ENCODE peak calls at places on chromosomes 5 and 9, in five cellular contexts. A, H, U, P and W are unnamed samples.

GRCh38 chr5:29770936-29771335 is 1422.5 kb upstream of the CDH6 start:
- DNase-seq in A (no peak), H (no peak), U (no peak), P (no peak), W (no peak)

GRCh38 chr5:146667633-146668032 is 151.6 kb upstream of the GPR151 start:
- DNase-seq in A (peak), H (peak), U (peak), P (no peak), W (no peak)

GRCh38 chr9:103991698-103992097 is 102.4 kb upstream of the SMC2 start:
- DNase-seq in A (peak), H (no peak), U (peak), P (no peak), W (peak)

GRCh38 chr5:72387985-72388384 is 67.8 kb downstream of the PTCD2 start:
- DNase-seq in A (peak), H (no peak), U (peak), P (no peak), W (no peak)

GRCh38 chr9:116899337-116900006 is 212.4 kb downstream of the TRIM32 start:
- DNase-seq in A (no peak), H (no peak), U (no peak), P (no peak), W (no peak)

GRCh38 chr9:74463825-74464224 is 33.3 kb upstream of the RORB start:
- DNase-seq in A (no peak), H (no peak), U (no peak), P (no peak), W (no peak)

GRCh38 chr9:7467186-7467585 is 332.4 kb downstream of the DMAC1 start:
- DNase-seq in A (no peak), H (no peak), U (no peak), P (no peak), W (no peak)

GRCh38 chr9:134775552-134775951 is 105.1 kb upstream of the FCN2 start:
- DNase-seq in A (no peak), H (peak), U (peak), P (no peak), W (no peak)

GRCh38 chr5:127935398-127935797 is 148.2 kb upstream of the SLC12A2 start:
- DNase-seq in A (no peak), H (peak), U (no peak), P (no peak), W (no peak)

GRCh38 chr5:14958196-14958595 is 86.6 kb upstream of the ANKH start:
- DNase-seq in A (peak), H (no peak), U (no peak), P (no peak), W (no peak)

GRCh38 chr5:169350759-169351240 is 49.9 kb upstream of the SLIT3 start:
- DNase-seq in A (peak), H (peak), U (peak), P (no peak), W (no peak)

GRCh38 chr9:134324359-134325095 is 1.7 kb upstream of the RXRA start:
- DNase-seq in A (peak), H (no peak), U (peak), P (no peak), W (no peak)

GRCh38 chr9:114271556-114272510 is 51.1 kb upstream of the ORM1 start:
- DNase-seq in A (peak), H (no peak), U (no peak), P (peak), W (peak)

GRCh38 chr9:114968710-114969109 is 38.3 kb upstream of the TNFSF8 start:
- DNase-seq in A (peak), H (peak), U (peak), P (no peak), W (peak)

GRCh38 chr5:120014535-120014934 is 385.2 kb downstream of the FAM170A start:
- DNase-seq in A (peak), H (no peak), U (peak), P (no peak), W (no peak)

GRCh38 chr9:92964981-92965758 is 17.8 kb downstream of the FGD3 start:
- DNase-seq in A (no peak), H (no peak), U (no peak), P (no peak), W (peak)

GRCh38 chr9:126049088-126049487 is 277.5 kb upstream of the MVB12B start:
- DNase-seq in A (no peak), H (no peak), U (no peak), P (peak), W (no peak)

GRCh38 chr5:15763754-15764153 is 263.8 kb downstream of the FBXL7 start:
- DNase-seq in A (peak), H (no peak), U (no peak), P (no peak), W (no peak)

GRCh38 chr5:149114403-149115312 is 26.6 kb upstream of the ABLIM3 start:
- DNase-seq in A (peak), H (peak), U (peak), P (peak), W (peak)

GRCh38 chr5:64347308-64347707 is 158.5 kb upstream of the RGS7BP start:
- DNase-seq in A (no peak), H (peak), U (peak), P (no peak), W (no peak)

GRCh38 chr5:141272906-141273305 is 27.7 kb downstream of the PCDHB15 start:
- DNase-seq in A (no peak), H (no peak), U (no peak), P (no peak), W (no peak)

GRCh38 chr5:107705390-107706014 is 34.8 kb upstream of the EFNA5 start:
- DNase-seq in A (peak), H (no peak), U (peak), P (no peak), W (no peak)

GRCh38 chr5:57784106-57784505 is 301.5 kb upstream of the ACTBL2 start:
- DNase-seq in A (peak), H (no peak), U (no peak), P (no peak), W (no peak)

GRCh38 chr5:170565077-170565476 is 61.3 kb downstream of the KCNIP1 start:
- DNase-seq in A (no peak), H (no peak), U (no peak), P (no peak), W (no peak)

GRCh38 chr5:61466017-61466416 is 134.0 kb downstream of the ZSWIM6 start:
- DNase-seq in A (no peak), H (no peak), U (no peak), P (no peak), W (no peak)

GRCh38 chr9:96317335-96317980 is 15.5 kb upstream of the HSD17B3 start:
- DNase-seq in A (peak), H (peak), U (peak), P (peak), W (peak)

DNA sequence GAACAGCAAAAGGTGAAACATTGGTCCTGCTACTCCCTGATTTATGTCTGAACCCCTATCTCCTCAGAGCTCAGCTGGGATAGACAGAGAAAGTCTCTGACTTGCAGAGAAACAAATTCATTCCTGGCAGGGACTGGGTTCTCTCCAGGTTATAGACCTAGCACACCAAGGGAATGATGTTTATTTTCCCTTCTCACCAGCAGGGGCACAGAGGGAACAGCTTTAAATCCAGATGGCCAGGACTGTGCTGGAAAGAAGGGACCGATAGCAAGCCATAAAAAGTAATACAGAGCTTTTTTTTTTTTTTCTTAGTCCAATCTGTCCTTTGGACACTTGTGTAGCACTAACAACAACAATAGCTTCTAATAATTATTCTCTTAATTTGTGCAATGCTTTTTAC is 141.1 kb upstream of the C9orf72 start:
- DNase-seq in A (no peak), H (no peak), U (no peak), P (no peak), W (no peak)
- TF ChIP-seq CTCF in A (no peak), H (no peak), U (peak), P (peak), W (no peak)

GRCh38 chr5:28344803-28345433 is 1306.5 kb upstream of the CDH9 start:
- DNase-seq in A (peak), H (peak), U (peak), P (peak), W (peak)
- TF ChIP-seq CTCF in A (peak), H (peak), U (peak), P (peak), W (no peak)

DNA sequence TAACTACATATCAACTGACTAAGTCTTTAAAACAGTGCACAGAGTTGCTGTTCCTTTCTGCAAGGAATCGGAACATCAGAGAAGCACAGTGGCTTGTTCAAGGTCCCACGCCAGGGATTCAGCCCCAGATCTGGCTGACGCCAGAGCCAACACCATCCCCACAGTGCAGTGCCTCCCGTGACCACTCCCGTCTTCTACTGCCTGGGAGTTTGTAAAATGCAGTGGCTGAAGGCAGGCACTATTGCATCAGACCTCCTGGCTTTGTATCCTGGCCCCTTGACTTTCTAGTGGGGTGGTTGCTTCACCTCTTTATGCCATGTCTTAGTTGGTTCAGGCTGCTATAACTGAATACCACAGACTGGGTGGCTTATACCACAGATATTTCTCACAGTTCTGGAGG is 131.0 kb downstream of the NSG2 start:
- DNase-seq in A (no peak), H (no peak), U (no peak), P (no peak), W (no peak)
- TF ChIP-seq CTCF in A (no peak), H (no peak), U (no peak), P (no peak), W (no peak)

DNA sequence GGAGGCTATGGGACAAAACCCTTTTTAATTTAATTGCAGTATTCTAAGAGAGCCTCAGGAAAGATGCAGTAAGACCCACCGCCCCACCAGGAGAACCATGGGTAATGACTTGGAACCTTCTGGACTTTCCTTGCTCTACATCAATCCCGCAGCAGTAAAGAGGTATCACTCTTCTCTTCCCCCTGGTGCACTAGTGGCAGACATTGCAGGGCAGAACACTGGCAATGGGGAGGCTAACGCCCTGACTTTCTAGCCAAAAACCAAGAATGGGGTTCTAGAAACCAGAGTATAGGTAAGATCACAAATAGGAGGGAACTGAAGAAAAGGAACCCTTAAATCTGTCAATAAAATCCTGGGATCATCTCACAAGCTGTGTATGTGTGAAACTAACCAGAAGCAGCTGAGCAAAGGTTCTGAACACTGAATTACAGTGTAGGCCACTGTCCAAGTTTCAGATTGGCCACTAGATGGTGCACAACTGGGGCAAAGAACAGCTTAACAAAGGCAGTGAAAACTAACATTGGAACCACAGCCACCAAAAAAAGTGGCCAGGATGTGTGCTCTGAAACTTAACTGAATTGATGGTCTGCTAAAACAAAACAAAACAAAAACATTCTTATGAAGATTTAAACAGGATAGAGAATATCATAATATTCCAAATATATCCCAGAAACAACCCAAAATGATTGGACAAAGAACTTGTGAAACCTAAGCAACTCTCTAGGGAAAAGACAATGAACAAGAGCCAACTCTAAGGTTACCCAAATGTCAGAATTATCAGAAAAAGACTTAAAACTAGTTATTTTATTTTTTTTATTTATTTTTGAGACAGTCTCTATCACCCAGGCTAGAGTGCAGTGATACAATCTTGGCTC is 6.6 kb upstream of the FAM151B start:
- DNase-seq in A (peak), H (peak), U (peak), P (peak), W (peak)
- TF ChIP-seq CTCF in A (peak), H (peak), U (peak), P (peak), W (peak)

GRCh38 chr5:9362600-9362999 is 183.3 kb downstream of the SEMA5A start:
- DNase-seq in A (no peak), H (no peak), U (no peak), P (no peak), W (peak)

GRCh38 chr5:9363026-9363793 is 182.7 kb downstream of the SEMA5A start:
- DNase-seq in A (no peak), H (no peak), U (peak), P (no peak), W (peak)

GRCh38 chr5:9365501-9365900 is 180.4 kb downstream of the SEMA5A start:
- DNase-seq in A (no peak), H (no peak), U (no peak), P (no peak), W (no peak)

GRCh38 chr5:9358961-9359686 is 186.8 kb downstream of the SEMA5A start:
- DNase-seq in A (peak), H (no peak), U (peak), P (no peak), W (no peak)

GRCh38 chr5:9361835-9362234 is 184.0 kb downstream of the SEMA5A start:
- DNase-seq in A (peak), H (peak), U (peak), P (peak), W (peak)
- TF ChIP-seq CTCF in A (peak), H (peak), U (peak), P (peak), W (peak)

GRCh38 chr5:20572560-20572959 is 584.6 kb upstream of the CDH18 start:
- DNase-seq in A (peak), H (peak), U (no peak), P (no peak), W (no peak)
- TF ChIP-seq CTCF in A (no peak), H (peak), U (no peak), P (no peak), W (no peak)

GRCh38 chr9:121026260-121026691 is 23.8 kb downstream of the C5 start:
- DNase-seq in A (no peak), H (no peak), U (peak), P (no peak), W (no peak)

GRCh38 chr9:121021294-121021693 is 28.8 kb downstream of the C5 start:
- DNase-seq in A (peak), H (no peak), U (no peak), P (no peak), W (no peak)

GRCh38 chr9:121024237-121024636 is 25.8 kb downstream of the C5 start:
- DNase-seq in A (no peak), H (no peak), U (no peak), P (no peak), W (no peak)

GRCh38 chr9:121026768-121027167 is 23.3 kb downstream of the C5 start:
- DNase-seq in A (no peak), H (no peak), U (no peak), P (no peak), W (no peak)

DNA sequence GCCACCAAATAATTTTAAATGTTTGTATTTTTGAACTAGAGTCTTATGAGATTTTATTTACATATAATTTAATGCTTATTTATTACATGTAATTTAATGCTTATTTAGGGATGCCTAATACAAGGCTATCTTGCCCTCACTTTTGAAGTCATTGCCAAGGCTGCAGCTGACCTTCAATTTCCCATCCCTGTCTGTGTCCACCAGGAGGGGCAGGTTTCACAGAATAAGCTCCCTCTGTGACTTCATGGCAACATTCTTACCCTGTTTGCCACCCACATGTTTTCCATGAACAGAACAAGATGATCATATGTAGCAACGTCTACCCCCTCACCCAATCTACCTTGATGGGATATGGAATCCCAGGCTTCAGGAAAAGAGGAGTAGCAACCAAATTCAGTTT is 27.0 kb downstream of the C5 start:
- DNase-seq in A (peak), H (no peak), U (peak), P (no peak), W (peak)
- TF ChIP-seq CTCF in A (peak), H (no peak), U (peak), P (no peak), W (no peak)